ENCODE peak calls at places on chromosomes 2 and 18, in four cellular contexts. One of them, this sample, is unnamed.

GRCh38 chr2:150630587-150631235 is 143.2 kb upstream of the RND3 start:
- DNase-seq in HepG2: no peak
- DNase-seq in IMR-90: peak
- DNase-seq in K562: no peak
- DNase-seq in this sample: no peak

GRCh38 chr2:95357717-95358280 is 44.7 kb upstream of the FAHD2A start:
- DNase-seq in HepG2: no peak
- DNase-seq in IMR-90: no peak
- DNase-seq in K562: no peak
- DNase-seq in this sample: no peak

GRCh38 chr2:119011162-119011909 is 69.3 kb downstream of the MARCO start:
- DNase-seq in HepG2: peak
- DNase-seq in IMR-90: peak
- DNase-seq in K562: peak
- DNase-seq in this sample: peak

GRCh38 chr2:29590211-29590610 is 331.2 kb downstream of the ALK start:
- DNase-seq in HepG2: no peak
- DNase-seq in IMR-90: no peak
- DNase-seq in K562: no peak
- DNase-seq in this sample: no peak

GRCh38 chr2:132978840-132979239 is 308.8 kb upstream of the LYPD1 start:
- DNase-seq in HepG2: no peak
- DNase-seq in IMR-90: no peak
- DNase-seq in K562: no peak
- DNase-seq in this sample: no peak

GRCh38 chr2:12861344-12861942 is 144.7 kb downstream of the TRIB2 start:
- DNase-seq in HepG2: no peak
- DNase-seq in IMR-90: peak
- DNase-seq in K562: no peak
- DNase-seq in this sample: no peak

GRCh38 chr2:169397697-169398096 is 35.4 kb upstream of the LRP2 start:
- DNase-seq in HepG2: no peak
- DNase-seq in IMR-90: no peak
- DNase-seq in K562: no peak
- DNase-seq in this sample: peak

GRCh38 chr2:240983361-240983995 is 14.9 kb upstream of the SNED1 start:
- DNase-seq in HepG2: no peak
- DNase-seq in IMR-90: peak
- DNase-seq in K562: peak
- DNase-seq in this sample: peak

GRCh38 chr2:239264838-239265651 is 135.8 kb downstream of the HDAC4 start:
- DNase-seq in HepG2: no peak
- DNase-seq in IMR-90: peak
- DNase-seq in K562: peak
- DNase-seq in this sample: peak

GRCh38 chr2:20016346-20016745 is 3.9 kb upstream of the MATN3 start:
- DNase-seq in HepG2: no peak
- DNase-seq in IMR-90: no peak
- DNase-seq in K562: peak
- DNase-seq in this sample: no peak

GRCh38 chr2:181356526-181356925 is 100.7 kb upstream of the ITGA4 start:
- DNase-seq in HepG2: no peak
- DNase-seq in IMR-90: no peak
- DNase-seq in K562: no peak
- DNase-seq in this sample: no peak

GRCh38 chr18:50877545-50878265 is 1.2 kb upstream of the ME2 start:
- DNase-seq in HepG2: no peak
- DNase-seq in IMR-90: no peak
- DNase-seq in K562: no peak
- DNase-seq in this sample: no peak

GRCh38 chr2:101114815-101115214 is 36.4 kb downstream of the TBC1D8 start:
- DNase-seq in HepG2: no peak
- DNase-seq in IMR-90: no peak
- DNase-seq in K562: no peak
- DNase-seq in this sample: no peak

GRCh38 chr18:48693625-48694262 is 154.9 kb downstream of the CTIF start:
- DNase-seq in HepG2: no peak
- DNase-seq in IMR-90: peak
- DNase-seq in K562: no peak
- DNase-seq in this sample: no peak

GRCh38 chr2:10720983-10721343 is 467 bp upstream of the ATP6V1C2 start:
- DNase-seq in HepG2: no peak
- DNase-seq in IMR-90: no peak
- DNase-seq in K562: no peak
- DNase-seq in this sample: no peak

GRCh38 chr2:205483122-205483521 is 199.2 kb upstream of the NRP2 start:
- DNase-seq in HepG2: no peak
- DNase-seq in IMR-90: no peak
- DNase-seq in K562: no peak
- DNase-seq in this sample: no peak
- TF ChIP-seq MAZ in HepG2: no peak
- TF ChIP-seq MAZ in IMR-90: no peak
- TF ChIP-seq MAZ in K562: no peak
- TF ChIP-seq MAZ in this sample: no peak

GRCh38 chr18:28952339-28952738 is 775.4 kb upstream of the CDH2 start:
- DNase-seq in HepG2: no peak
- DNase-seq in IMR-90: no peak
- DNase-seq in K562: no peak
- DNase-seq in this sample: no peak
- TF ChIP-seq USF2 in HepG2: no peak
- TF ChIP-seq USF2 in IMR-90: no peak
- TF ChIP-seq USF2 in K562: no peak
- TF ChIP-seq USF2 in this sample: no peak

GRCh38 chr2:45342-46130 is 769 bp downstream of the FAM110C start:
- DNase-seq in HepG2: no peak
- DNase-seq in IMR-90: no peak
- DNase-seq in K562: no peak
- DNase-seq in this sample: no peak

GRCh38 chr2:44748-45341 is 1.5 kb downstream of the FAM110C start:
- DNase-seq in HepG2: no peak
- DNase-seq in IMR-90: no peak
- DNase-seq in K562: no peak
- DNase-seq in this sample: no peak

GRCh38 chr2:40452-40851 is 5.9 kb downstream of the FAM110C start:
- DNase-seq in HepG2: no peak
- DNase-seq in IMR-90: no peak
- DNase-seq in K562: no peak
- DNase-seq in this sample: no peak

GRCh38 chr2:46131-46470 is 204 bp downstream of the FAM110C start:
- DNase-seq in HepG2: no peak
- DNase-seq in IMR-90: no peak
- DNase-seq in K562: no peak
- DNase-seq in this sample: no peak

DNA sequence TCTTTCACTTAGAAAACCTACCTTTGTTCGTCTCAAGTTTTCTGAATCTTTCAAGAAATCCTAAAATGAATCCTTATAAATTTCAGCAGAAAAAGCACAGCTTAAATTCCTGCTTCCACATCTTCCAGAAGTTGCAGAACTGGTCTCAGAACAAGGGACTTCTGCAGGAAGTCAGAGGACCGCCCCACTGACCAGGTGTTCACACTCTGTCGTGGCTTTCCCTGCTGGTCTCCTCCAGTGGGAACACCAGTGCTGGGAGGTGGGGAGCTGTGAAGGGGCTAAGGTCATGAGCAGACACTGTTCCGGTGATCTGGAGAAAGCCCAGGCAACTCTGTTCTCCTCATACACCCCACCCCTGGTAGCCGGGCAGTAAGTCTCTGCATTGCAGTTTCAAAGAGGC is 3.5 kb downstream of the FAM110C start:
- DNase-seq in HepG2: no peak
- DNase-seq in IMR-90: no peak
- DNase-seq in K562: no peak
- DNase-seq in this sample: no peak
- TF ChIP-seq MAZ in HepG2: no peak
- TF ChIP-seq MAZ in IMR-90: no peak
- TF ChIP-seq MAZ in K562: no peak
- TF ChIP-seq MAZ in this sample: no peak

GRCh38 chr2:218863021-218863520 is 3.5 kb downstream of the WNT6 start:
- DNase-seq in HepG2: no peak
- DNase-seq in IMR-90: no peak
- DNase-seq in K562: no peak
- DNase-seq in this sample: no peak
- TF ChIP-seq USF2 in HepG2: no peak
- TF ChIP-seq USF2 in IMR-90: no peak
- TF ChIP-seq USF2 in K562: no peak
- TF ChIP-seq USF2 in this sample: no peak

DNA sequence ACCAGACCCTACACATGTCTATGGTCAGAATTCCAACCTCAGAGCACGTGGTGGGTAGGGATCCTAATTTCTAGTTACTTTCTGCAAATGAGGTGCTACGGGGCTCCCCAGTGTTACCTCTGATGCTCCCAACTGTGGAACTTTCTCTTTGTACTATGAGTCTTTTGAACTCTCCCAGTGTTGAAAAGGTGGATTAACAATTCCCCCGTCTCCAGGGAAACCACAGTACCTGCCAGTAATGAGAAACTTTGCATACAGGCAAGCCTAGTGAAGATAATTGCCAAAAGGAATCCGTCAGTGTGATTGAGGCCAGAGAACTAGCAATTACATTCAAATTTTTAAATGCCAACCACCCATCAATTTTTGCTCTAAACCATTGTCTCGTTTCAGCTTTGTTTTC is 129.0 kb upstream of the FOSL2 start:
- DNase-seq in HepG2: no peak
- DNase-seq in IMR-90: no peak
- DNase-seq in K562: no peak
- DNase-seq in this sample: no peak
- TF ChIP-seq MAZ in HepG2: no peak
- TF ChIP-seq MAZ in IMR-90: no peak
- TF ChIP-seq MAZ in K562: no peak
- TF ChIP-seq MAZ in this sample: no peak

DNA sequence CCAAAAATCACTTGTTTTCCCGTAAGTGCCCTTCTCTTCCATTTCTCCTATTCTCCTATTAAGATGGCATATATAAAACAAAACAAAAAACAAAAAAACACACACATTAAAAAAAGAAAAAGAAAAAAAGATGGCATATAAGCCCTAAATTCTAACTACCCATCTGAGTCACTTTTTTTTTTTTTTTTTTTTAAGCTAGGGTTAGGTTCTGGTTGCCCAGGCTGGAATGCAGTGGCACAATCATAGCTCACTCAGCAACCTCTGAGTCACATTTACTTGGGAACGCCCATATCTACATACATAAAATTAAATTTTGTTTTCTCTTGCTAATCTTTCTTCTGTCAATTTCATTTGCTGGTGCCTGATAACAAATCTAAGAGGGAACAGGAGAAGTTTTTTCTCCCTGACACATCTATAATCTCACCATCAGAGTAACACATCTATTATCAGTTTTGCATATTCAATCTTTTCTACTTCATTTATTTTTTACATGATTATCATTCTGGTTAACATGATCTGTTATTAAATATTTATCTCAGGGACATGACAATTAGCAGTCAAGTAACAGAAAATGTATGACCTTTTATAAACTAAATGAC is 52.1 kb downstream of the EEF1B2 start:
- DNase-seq in HepG2: no peak
- DNase-seq in IMR-90: peak
- DNase-seq in K562: no peak
- DNase-seq in this sample: peak
- TF ChIP-seq USF2 in HepG2: no peak
- TF ChIP-seq USF2 in IMR-90: no peak
- TF ChIP-seq USF2 in K562: no peak
- TF ChIP-seq USF2 in this sample: no peak